ENCODE peak calls at places on chromosomes 6 and 20, in six cellular contexts. A is HTR-8/SVneo; P is left ventricle myocardium superior; D is stimulated activated CD8-positive, alpha-beta memory T cell treated with anti-CD3 and anti-CD28 coated beads, Interleukin-2, amount 100 ng/mL, for 1 hour; K is CD4-positive, CD25-positive, alpha-beta regulatory T cell; Y is epithelial cell of esophagus. O is an unnamed sample.

GRCh38 chr20:50315811-50316551 is 125.4 kb downstream of the CEBPB start:
- DNase-seq in A (no peak), P (no peak), D (no peak), K (no peak), Y (no peak), O (no peak)

GRCh38 chr6:55578537-55579363 is at the start of gene HMGCLL1:
- DNase-seq in A (peak), P (peak), D (no peak), K (no peak), Y (peak), O (peak)

GRCh38 chr6:104728444-104728843 is 131.3 kb downstream of the HACE1 start:
- DNase-seq in A (no peak), P (no peak), D (no peak), K (no peak), Y (no peak), O (peak)

GRCh38 chr20:58870293-58871014 is 17.9 kb downstream of the GNAS start:
- DNase-seq in A (peak), P (peak), D (peak), K (peak), Y (peak), O (peak)

GRCh38 chr6:122610690-122611455 is 668 bp downstream of the PKIB start:
- DNase-seq in A (peak), P (peak), D (no peak), K (peak), Y (peak), O (peak)

GRCh38 chr6:168964138-168964892 is 289.3 kb downstream of the THBS2 start:
- DNase-seq in A (no peak), P (no peak), D (no peak), K (no peak), Y (no peak), O (no peak)

GRCh38 chr6:10837009-10837691 is 1.2 kb downstream of the MAK start:
- DNase-seq in A (peak), P (peak), D (no peak), K (no peak), Y (peak), O (peak)

GRCh38 chr20:6515261-6515660 is 252.2 kb upstream of the BMP2 start:
- DNase-seq in A (no peak), P (no peak), D (no peak), K (no peak), Y (no peak), O (no peak)